ENCODE peak calls at places on chromosomes 1 and 21, in four cellular contexts. One of them, this sample, is unnamed. For H3K4me1, the result is how much of the 10 kb centered on the place peaks cover.

GRCh38 chr1:241842565-241842964 is 5.4 kb upstream of the EXO1 start:
- DNase-seq in neural progenitor cell: no peak
- DNase-seq in PC-3: peak
- DNase-seq in DND-41: no peak
- DNase-seq in this sample: peak

GRCh38 chr1:234520908-234521801 is 42.2 kb upstream of the TARBP1 start:
- DNase-seq in neural progenitor cell: no peak
- DNase-seq in PC-3: no peak
- DNase-seq in DND-41: peak
- DNase-seq in this sample: no peak

GRCh38 chr1:912740-913301 is 10.9 kb upstream of the SAMD11 start:
- DNase-seq in neural progenitor cell: peak
- DNase-seq in PC-3: no peak
- DNase-seq in DND-41: peak
- DNase-seq in this sample: no peak

GRCh38 chr1:110011527-110012041 is 22.8 kb upstream of the STRIP1 start:
- DNase-seq in neural progenitor cell: peak
- DNase-seq in PC-3: peak
- DNase-seq in DND-41: peak
- DNase-seq in this sample: peak

GRCh38 chr1:32014937-32015363 is 1.3 kb downstream of the KHDRBS1 start:
- DNase-seq in neural progenitor cell: no peak
- DNase-seq in PC-3: no peak
- DNase-seq in DND-41: no peak
- DNase-seq in this sample: peak

GRCh38 chr1:167820684-167821355 is 93.1 kb downstream of the ADCY10 start:
- DNase-seq in neural progenitor cell: no peak
- DNase-seq in PC-3: no peak
- DNase-seq in DND-41: no peak
- DNase-seq in this sample: no peak

GRCh38 chr1:12745992-12746323 is at the start of gene CFAP107:
- DNase-seq in neural progenitor cell: no peak
- DNase-seq in PC-3: no peak
- DNase-seq in DND-41: no peak
- DNase-seq in this sample: peak

GRCh38 chr1:12203216-12204007 is 26.4 kb upstream of the VPS13D start:
- DNase-seq in neural progenitor cell: no peak
- DNase-seq in PC-3: no peak
- DNase-seq in DND-41: no peak
- DNase-seq in this sample: no peak

GRCh38 chr1:150649441-150649840 is 20.0 kb upstream of the ENSA start:
- DNase-seq in neural progenitor cell: no peak
- DNase-seq in PC-3: no peak
- DNase-seq in DND-41: no peak
- DNase-seq in this sample: no peak

GRCh38 chr1:204945565-204945977 is 74.9 kb downstream of the NFASC start:
- DNase-seq in neural progenitor cell: no peak
- DNase-seq in PC-3: no peak
- DNase-seq in DND-41: no peak
- DNase-seq in this sample: peak

GRCh38 chr1:186983327-186983726 is 154.6 kb downstream of the PLA2G4A start:
- DNase-seq in neural progenitor cell: no peak
- DNase-seq in PC-3: no peak
- DNase-seq in DND-41: no peak
- DNase-seq in this sample: peak

GRCh38 chr1:201530741-201531521 is 8.0 kb upstream of the NAV1 start:
- DNase-seq in neural progenitor cell: peak
- DNase-seq in PC-3: peak
- DNase-seq in DND-41: peak
- DNase-seq in this sample: peak

GRCh38 chr21:39863111-39863510 is 4.1 kb upstream of the PCP4 start:
- DNase-seq in neural progenitor cell: no peak
- DNase-seq in PC-3: peak
- DNase-seq in DND-41: no peak
- DNase-seq in this sample: peak

GRCh38 chr1:157959750-157960149 is 33.7 kb upstream of the KIRREL1 start:
- DNase-seq in neural progenitor cell: no peak
- DNase-seq in PC-3: no peak
- DNase-seq in DND-41: no peak
- DNase-seq in this sample: no peak

GRCh38 chr21:40373760-40374159 is 473.2 kb downstream of the DSCAM start:
- DNase-seq in neural progenitor cell: no peak
- DNase-seq in PC-3: no peak
- DNase-seq in DND-41: no peak
- DNase-seq in this sample: peak

GRCh38 chr1:230174765-230175747 is 108.0 kb downstream of the GALNT2 start:
- DNase-seq in neural progenitor cell: no peak
- DNase-seq in PC-3: no peak
- DNase-seq in DND-41: no peak
- DNase-seq in this sample: no peak

GRCh38 chr1:42613803-42614131 is 44.5 kb upstream of the PPIH start:
- DNase-seq in neural progenitor cell: no peak
- DNase-seq in PC-3: no peak
- DNase-seq in DND-41: no peak
- DNase-seq in this sample: no peak

GRCh38 chr1:4267381-4268261 is 367.5 kb upstream of the C1orf174 start:
- DNase-seq in neural progenitor cell: no peak
- DNase-seq in PC-3: no peak
- DNase-seq in DND-41: peak
- DNase-seq in this sample: no peak

GRCh38 chr1:214044438-214045214 is 56.9 kb downstream of the PROX1 start:
- DNase-seq in neural progenitor cell: peak
- DNase-seq in PC-3: no peak
- DNase-seq in DND-41: no peak
- DNase-seq in this sample: no peak

GRCh38 chr1:16387201-16388185 is 20.5 kb downstream of the SZRD1 start:
- DNase-seq in neural progenitor cell: no peak
- DNase-seq in PC-3: no peak
- DNase-seq in DND-41: no peak
- DNase-seq in this sample: no peak

GRCh38 chr1:224703702-224704408 is 87.7 kb downstream of the CNIH3 start:
- DNase-seq in neural progenitor cell: no peak
- DNase-seq in PC-3: peak
- DNase-seq in DND-41: no peak
- DNase-seq in this sample: no peak

GRCh38 chr1:240803151-240803550 is 191.2 kb upstream of the GREM2 start:
- DNase-seq in neural progenitor cell: no peak
- DNase-seq in PC-3: peak
- DNase-seq in DND-41: no peak
- DNase-seq in this sample: peak

GRCh38 chr21:38289697-38290096 is 32.9 kb downstream of the KCNJ15 start:
- DNase-seq in neural progenitor cell: no peak
- DNase-seq in PC-3: peak
- DNase-seq in DND-41: no peak
- DNase-seq in this sample: peak

GRCh38 chr21:46665566-46665965 is 30.1 kb downstream of the PRMT2 start:
- DNase-seq in neural progenitor cell: no peak
- DNase-seq in PC-3: no peak
- DNase-seq in DND-41: no peak
- DNase-seq in this sample: no peak
- H3K4me3 ChIP-seq in neural progenitor cell: no peak
- H3K4me3 ChIP-seq in PC-3: no peak
- H3K4me3 ChIP-seq in DND-41: no peak
- H3K4me3 ChIP-seq in this sample: no peak

GRCh38 chr1:244350027-244350426 is 101.7 kb downstream of the ADSS2 start:
- DNase-seq in neural progenitor cell: no peak
- DNase-seq in PC-3: no peak
- DNase-seq in DND-41: no peak
- DNase-seq in this sample: no peak

GRCh38 chr1:244356371-244356770 is 95.3 kb downstream of the ADSS2 start:
- DNase-seq in neural progenitor cell: no peak
- DNase-seq in PC-3: no peak
- DNase-seq in DND-41: no peak
- DNase-seq in this sample: no peak

GRCh38 chr1:244354810-244355278 is 96.9 kb downstream of the ADSS2 start:
- DNase-seq in neural progenitor cell: no peak
- DNase-seq in PC-3: no peak
- DNase-seq in DND-41: no peak
- DNase-seq in this sample: no peak

GRCh38 chr1:244352156-244352830 is 99.4 kb downstream of the ADSS2 start:
- DNase-seq in neural progenitor cell: peak
- DNase-seq in PC-3: no peak
- DNase-seq in DND-41: no peak
- DNase-seq in this sample: no peak

DNA sequence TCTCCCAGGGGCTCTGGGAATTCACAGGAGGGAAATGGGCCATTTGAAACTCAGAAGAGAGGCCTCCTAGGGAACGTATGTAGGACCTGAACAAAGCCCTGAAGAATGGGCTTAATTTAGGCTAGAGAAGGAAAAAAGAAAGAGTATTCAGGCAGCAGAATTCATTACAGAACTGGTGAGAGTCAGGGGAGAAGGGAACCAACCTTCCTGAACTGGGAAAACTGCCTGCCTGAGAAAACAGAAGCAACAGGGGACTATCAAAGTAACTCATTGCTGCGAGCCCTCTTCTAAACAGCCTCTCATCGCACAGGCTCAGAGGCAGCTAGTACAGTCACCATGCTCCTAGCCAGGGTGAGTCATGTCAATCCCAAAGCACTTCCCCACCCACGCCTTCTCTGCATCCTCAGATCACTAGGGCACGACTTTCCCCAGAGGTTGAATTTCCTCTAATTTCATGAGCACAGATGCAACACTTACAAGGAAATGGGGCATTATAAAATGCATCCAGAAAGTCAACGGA is 98.1 kb downstream of the ADSS2 start:
- DNase-seq in neural progenitor cell: peak
- DNase-seq in PC-3: peak
- DNase-seq in DND-41: no peak
- DNase-seq in this sample: peak
- H3K4me1 ChIP-seq in neural progenitor cell: half or more
- H3K4me1 ChIP-seq in PC-3: under half
- H3K4me1 ChIP-seq in DND-41: under half
- H3K4me1 ChIP-seq in this sample: under half

GRCh38 chr1:29122987-29123870 is 474 bp downstream of the TMEM200B start:
- DNase-seq in neural progenitor cell: peak
- DNase-seq in PC-3: no peak
- DNase-seq in DND-41: no peak
- DNase-seq in this sample: peak
- H3K9ac ChIP-seq in neural progenitor cell: no peak
- H3K9ac ChIP-seq in PC-3: peak
- H3K9ac ChIP-seq in DND-41: no peak
- H3K9ac ChIP-seq in this sample: peak

DNA sequence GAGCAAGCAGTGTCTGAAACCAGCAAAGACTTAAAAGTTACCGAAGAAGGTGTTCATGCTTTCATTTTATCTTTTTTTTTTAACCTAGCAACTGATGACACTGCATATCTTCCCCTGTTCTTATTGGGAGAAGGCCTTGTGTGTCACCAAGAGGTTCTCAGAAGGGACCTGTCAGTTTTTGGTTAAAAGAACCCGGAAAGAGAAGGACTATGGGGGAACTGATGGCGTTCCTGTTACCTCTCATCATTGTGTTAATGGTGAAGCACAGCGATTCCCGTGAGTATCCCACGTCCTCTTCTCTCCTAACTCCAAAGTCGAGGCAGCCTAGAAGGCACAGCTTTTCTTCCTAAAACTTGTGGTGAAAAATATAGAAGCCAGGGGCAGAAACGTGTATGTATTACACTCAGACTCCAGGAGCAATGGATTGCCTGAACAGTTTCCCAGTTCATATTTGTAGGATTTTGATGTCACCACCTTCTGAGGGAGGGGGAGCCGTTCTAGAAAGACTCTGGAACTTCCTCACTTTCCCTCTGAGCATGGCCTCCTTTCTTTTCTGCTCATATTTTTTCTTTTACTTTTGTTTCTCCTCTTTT is at the start of gene MR1:
- DNase-seq in neural progenitor cell: peak
- DNase-seq in PC-3: peak
- DNase-seq in DND-41: peak
- DNase-seq in this sample: peak
- H3K4me3 ChIP-seq in neural progenitor cell: no peak
- H3K4me3 ChIP-seq in PC-3: peak
- H3K4me3 ChIP-seq in DND-41: peak
- H3K4me3 ChIP-seq in this sample: peak

GRCh38 chr21:41761211-41762181 is 5.4 kb downstream of the RIPK4 start:
- DNase-seq in neural progenitor cell: peak
- DNase-seq in PC-3: peak
- DNase-seq in DND-41: no peak
- DNase-seq in this sample: peak

GRCh38 chr21:41762753-41763152 is 4.1 kb downstream of the RIPK4 start:
- DNase-seq in neural progenitor cell: peak
- DNase-seq in PC-3: no peak
- DNase-seq in DND-41: no peak
- DNase-seq in this sample: no peak

GRCh38 chr21:41763996-41764395 is 2.9 kb downstream of the RIPK4 start:
- DNase-seq in neural progenitor cell: no peak
- DNase-seq in PC-3: no peak
- DNase-seq in DND-41: peak
- DNase-seq in this sample: no peak

GRCh38 chr21:41763398-41763931 is 3.4 kb downstream of the RIPK4 start:
- DNase-seq in neural progenitor cell: peak
- DNase-seq in PC-3: peak
- DNase-seq in DND-41: no peak
- DNase-seq in this sample: no peak

GRCh38 chr21:41762236-41762635 is 4.6 kb downstream of the RIPK4 start:
- DNase-seq in neural progenitor cell: peak
- DNase-seq in PC-3: peak
- DNase-seq in DND-41: no peak
- DNase-seq in this sample: no peak
- H3K4me1 ChIP-seq in neural progenitor cell: under half
- H3K4me1 ChIP-seq in PC-3: half or more
- H3K4me1 ChIP-seq in DND-41: half or more
- H3K4me1 ChIP-seq in this sample: under half

GRCh38 chr1:155253208-155253607 is 2.1 kb downstream of the ENTREP3 start:
- DNase-seq in neural progenitor cell: no peak
- DNase-seq in PC-3: peak
- DNase-seq in DND-41: no peak
- DNase-seq in this sample: no peak

GRCh38 chr1:155253797-155254196 is 1.5 kb downstream of the ENTREP3 start:
- DNase-seq in neural progenitor cell: no peak
- DNase-seq in PC-3: peak
- DNase-seq in DND-41: no peak
- DNase-seq in this sample: peak

GRCh38 chr1:155254714-155255242 is 505 bp downstream of the ENTREP3 start:
- DNase-seq in neural progenitor cell: peak
- DNase-seq in PC-3: peak
- DNase-seq in DND-41: peak
- DNase-seq in this sample: peak

GRCh38 chr1:155255243-155256100 is at the start of gene ENTREP3:
- DNase-seq in neural progenitor cell: peak
- DNase-seq in PC-3: peak
- DNase-seq in DND-41: peak
- DNase-seq in this sample: peak

GRCh38 chr1:155254228-155254713 is 1.0 kb downstream of the ENTREP3 start:
- DNase-seq in neural progenitor cell: no peak
- DNase-seq in PC-3: no peak
- DNase-seq in DND-41: peak
- DNase-seq in this sample: no peak
- H3K9ac ChIP-seq in neural progenitor cell: peak
- H3K9ac ChIP-seq in PC-3: peak
- H3K9ac ChIP-seq in DND-41: peak
- H3K9ac ChIP-seq in this sample: peak

This sample was measured in adipocyte.